ENCODE peak calls at places on chromosomes 3 and 15, in ten cellular contexts. One of them, this sample, is unnamed.

GRCh38 chr15:83092309-83092976 is 15.0 kb upstream of the TM6SF1 start:
- DNase-seq in activated CD8-positive, alpha-beta memory T cell treated with anti-CD3 and anti-CD28 coated beads for 1 hour: no peak
- DNase-seq in renal cortical epithelial cell: no peak
- DNase-seq in stimulated activated CD8-positive, alpha-beta memory T cell treated with anti-CD3 and anti-CD28 coated beads, Interleukin-4, amount 100 ng/mL, for 4 hours: no peak
- DNase-seq in kidney epithelial cell: no peak
- DNase-seq in NCI-H748 treated with DMSO at 0.1 percent for 48 hours: no peak
- DNase-seq in OCI-LY7: peak
- DNase-seq in mesenteric fat pad: no peak
- DNase-seq in endothelial cell: peak
- DNase-seq in heart left ventricle: peak
- DNase-seq in this sample: no peak

GRCh38 chr15:82933576-82933975 is 18.9 kb downstream of the HOMER2 start:
- DNase-seq in activated CD8-positive, alpha-beta memory T cell treated with anti-CD3 and anti-CD28 coated beads for 1 hour: no peak
- DNase-seq in renal cortical epithelial cell: peak
- DNase-seq in stimulated activated CD8-positive, alpha-beta memory T cell treated with anti-CD3 and anti-CD28 coated beads, Interleukin-4, amount 100 ng/mL, for 4 hours: no peak
- DNase-seq in kidney epithelial cell: no peak
- DNase-seq in NCI-H748 treated with DMSO at 0.1 percent for 48 hours: no peak
- DNase-seq in OCI-LY7: no peak
- DNase-seq in mesenteric fat pad: no peak
- DNase-seq in endothelial cell: no peak
- DNase-seq in heart left ventricle: no peak
- DNase-seq in this sample: no peak

GRCh38 chr3:109977903-109978302 is 640.6 kb upstream of the DPPA4 start:
- DNase-seq in activated CD8-positive, alpha-beta memory T cell treated with anti-CD3 and anti-CD28 coated beads for 1 hour: no peak
- DNase-seq in renal cortical epithelial cell: no peak
- DNase-seq in stimulated activated CD8-positive, alpha-beta memory T cell treated with anti-CD3 and anti-CD28 coated beads, Interleukin-4, amount 100 ng/mL, for 4 hours: no peak
- DNase-seq in kidney epithelial cell: no peak
- DNase-seq in NCI-H748 treated with DMSO at 0.1 percent for 48 hours: no peak
- DNase-seq in OCI-LY7: no peak
- DNase-seq in mesenteric fat pad: no peak
- DNase-seq in endothelial cell: no peak
- DNase-seq in heart left ventricle: no peak
- DNase-seq in this sample: no peak

GRCh38 chr3:53794597-53794996 is 51.6 kb downstream of the CHDH start:
- DNase-seq in activated CD8-positive, alpha-beta memory T cell treated with anti-CD3 and anti-CD28 coated beads for 1 hour: no peak
- DNase-seq in renal cortical epithelial cell: no peak
- DNase-seq in stimulated activated CD8-positive, alpha-beta memory T cell treated with anti-CD3 and anti-CD28 coated beads, Interleukin-4, amount 100 ng/mL, for 4 hours: no peak
- DNase-seq in kidney epithelial cell: no peak
- DNase-seq in NCI-H748 treated with DMSO at 0.1 percent for 48 hours: no peak
- DNase-seq in OCI-LY7: no peak
- DNase-seq in mesenteric fat pad: no peak
- DNase-seq in endothelial cell: no peak
- DNase-seq in heart left ventricle: no peak
- DNase-seq in this sample: no peak

GRCh38 chr3:8793242-8793641 is 23.8 kb upstream of the OXTR start:
- DNase-seq in activated CD8-positive, alpha-beta memory T cell treated with anti-CD3 and anti-CD28 coated beads for 1 hour: no peak
- DNase-seq in renal cortical epithelial cell: peak
- DNase-seq in stimulated activated CD8-positive, alpha-beta memory T cell treated with anti-CD3 and anti-CD28 coated beads, Interleukin-4, amount 100 ng/mL, for 4 hours: no peak
- DNase-seq in kidney epithelial cell: peak
- DNase-seq in NCI-H748 treated with DMSO at 0.1 percent for 48 hours: no peak
- DNase-seq in OCI-LY7: no peak
- DNase-seq in mesenteric fat pad: no peak
- DNase-seq in endothelial cell: no peak
- DNase-seq in heart left ventricle: no peak
- DNase-seq in this sample: no peak

GRCh38 chr3:26193558-26193957 is 403.7 kb downstream of the OXSM start:
- DNase-seq in activated CD8-positive, alpha-beta memory T cell treated with anti-CD3 and anti-CD28 coated beads for 1 hour: no peak
- DNase-seq in renal cortical epithelial cell: no peak
- DNase-seq in stimulated activated CD8-positive, alpha-beta memory T cell treated with anti-CD3 and anti-CD28 coated beads, Interleukin-4, amount 100 ng/mL, for 4 hours: no peak
- DNase-seq in kidney epithelial cell: no peak
- DNase-seq in NCI-H748 treated with DMSO at 0.1 percent for 48 hours: no peak
- DNase-seq in OCI-LY7: no peak
- DNase-seq in mesenteric fat pad: no peak
- DNase-seq in endothelial cell: no peak
- DNase-seq in heart left ventricle: no peak
- DNase-seq in this sample: no peak

GRCh38 chr15:91376016-91376415 is 276.0 kb downstream of the SV2B start:
- DNase-seq in activated CD8-positive, alpha-beta memory T cell treated with anti-CD3 and anti-CD28 coated beads for 1 hour: no peak
- DNase-seq in renal cortical epithelial cell: no peak
- DNase-seq in stimulated activated CD8-positive, alpha-beta memory T cell treated with anti-CD3 and anti-CD28 coated beads, Interleukin-4, amount 100 ng/mL, for 4 hours: no peak
- DNase-seq in kidney epithelial cell: no peak
- DNase-seq in NCI-H748 treated with DMSO at 0.1 percent for 48 hours: no peak
- DNase-seq in OCI-LY7: no peak
- DNase-seq in mesenteric fat pad: no peak
- DNase-seq in endothelial cell: no peak
- DNase-seq in heart left ventricle: no peak
- DNase-seq in this sample: no peak

GRCh38 chr3:129195731-129196256 is 12.1 kb upstream of the CNBP start:
- DNase-seq in activated CD8-positive, alpha-beta memory T cell treated with anti-CD3 and anti-CD28 coated beads for 1 hour: no peak
- DNase-seq in renal cortical epithelial cell: peak
- DNase-seq in stimulated activated CD8-positive, alpha-beta memory T cell treated with anti-CD3 and anti-CD28 coated beads, Interleukin-4, amount 100 ng/mL, for 4 hours: no peak
- DNase-seq in kidney epithelial cell: peak
- DNase-seq in NCI-H748 treated with DMSO at 0.1 percent for 48 hours: no peak
- DNase-seq in OCI-LY7: no peak
- DNase-seq in mesenteric fat pad: no peak
- DNase-seq in endothelial cell: no peak
- DNase-seq in heart left ventricle: peak
- DNase-seq in this sample: no peak

GRCh38 chr3:132421832-132422231 is 4.5 kb downstream of the DNAJC13 start:
- DNase-seq in activated CD8-positive, alpha-beta memory T cell treated with anti-CD3 and anti-CD28 coated beads for 1 hour: no peak
- DNase-seq in renal cortical epithelial cell: peak
- DNase-seq in stimulated activated CD8-positive, alpha-beta memory T cell treated with anti-CD3 and anti-CD28 coated beads, Interleukin-4, amount 100 ng/mL, for 4 hours: no peak
- DNase-seq in kidney epithelial cell: no peak
- DNase-seq in NCI-H748 treated with DMSO at 0.1 percent for 48 hours: no peak
- DNase-seq in OCI-LY7: no peak
- DNase-seq in mesenteric fat pad: no peak
- DNase-seq in endothelial cell: no peak
- DNase-seq in heart left ventricle: no peak
- DNase-seq in this sample: no peak

GRCh38 chr3:107370902-107371301 is 6.3 kb upstream of the CCDC54 start:
- DNase-seq in activated CD8-positive, alpha-beta memory T cell treated with anti-CD3 and anti-CD28 coated beads for 1 hour: no peak
- DNase-seq in renal cortical epithelial cell: peak
- DNase-seq in stimulated activated CD8-positive, alpha-beta memory T cell treated with anti-CD3 and anti-CD28 coated beads, Interleukin-4, amount 100 ng/mL, for 4 hours: no peak
- DNase-seq in kidney epithelial cell: no peak
- DNase-seq in NCI-H748 treated with DMSO at 0.1 percent for 48 hours: no peak
- DNase-seq in OCI-LY7: no peak
- DNase-seq in mesenteric fat pad: no peak
- DNase-seq in endothelial cell: no peak
- DNase-seq in heart left ventricle: no peak
- DNase-seq in this sample: no peak

GRCh38 chr3:46660543-46661523 is 32.6 kb downstream of the ALS2CL start:
- DNase-seq in activated CD8-positive, alpha-beta memory T cell treated with anti-CD3 and anti-CD28 coated beads for 1 hour: no peak
- DNase-seq in renal cortical epithelial cell: peak
- DNase-seq in stimulated activated CD8-positive, alpha-beta memory T cell treated with anti-CD3 and anti-CD28 coated beads, Interleukin-4, amount 100 ng/mL, for 4 hours: no peak
- DNase-seq in kidney epithelial cell: no peak
- DNase-seq in NCI-H748 treated with DMSO at 0.1 percent for 48 hours: no peak
- DNase-seq in OCI-LY7: peak
- DNase-seq in mesenteric fat pad: peak
- DNase-seq in endothelial cell: no peak
- DNase-seq in heart left ventricle: peak
- DNase-seq in this sample: no peak

GRCh38 chr15:79332824-79333510 is 22.1 kb downstream of the TMED3 start:
- DNase-seq in activated CD8-positive, alpha-beta memory T cell treated with anti-CD3 and anti-CD28 coated beads for 1 hour: no peak
- DNase-seq in renal cortical epithelial cell: no peak
- DNase-seq in stimulated activated CD8-positive, alpha-beta memory T cell treated with anti-CD3 and anti-CD28 coated beads, Interleukin-4, amount 100 ng/mL, for 4 hours: no peak
- DNase-seq in kidney epithelial cell: no peak
- DNase-seq in NCI-H748 treated with DMSO at 0.1 percent for 48 hours: no peak
- DNase-seq in OCI-LY7: no peak
- DNase-seq in mesenteric fat pad: no peak
- DNase-seq in endothelial cell: no peak
- DNase-seq in heart left ventricle: no peak
- DNase-seq in this sample: no peak

GRCh38 chr3:171552525-171552924 is 92.3 kb upstream of the TNIK start:
- DNase-seq in activated CD8-positive, alpha-beta memory T cell treated with anti-CD3 and anti-CD28 coated beads for 1 hour: no peak
- DNase-seq in renal cortical epithelial cell: no peak
- DNase-seq in stimulated activated CD8-positive, alpha-beta memory T cell treated with anti-CD3 and anti-CD28 coated beads, Interleukin-4, amount 100 ng/mL, for 4 hours: no peak
- DNase-seq in kidney epithelial cell: no peak
- DNase-seq in NCI-H748 treated with DMSO at 0.1 percent for 48 hours: no peak
- DNase-seq in OCI-LY7: no peak
- DNase-seq in mesenteric fat pad: no peak
- DNase-seq in endothelial cell: no peak
- DNase-seq in heart left ventricle: no peak
- DNase-seq in this sample: no peak

GRCh38 chr3:184756151-184756681 is 44.4 kb upstream of the MAGEF1 start:
- DNase-seq in activated CD8-positive, alpha-beta memory T cell treated with anti-CD3 and anti-CD28 coated beads for 1 hour: no peak
- DNase-seq in renal cortical epithelial cell: no peak
- DNase-seq in stimulated activated CD8-positive, alpha-beta memory T cell treated with anti-CD3 and anti-CD28 coated beads, Interleukin-4, amount 100 ng/mL, for 4 hours: no peak
- DNase-seq in kidney epithelial cell: no peak
- DNase-seq in NCI-H748 treated with DMSO at 0.1 percent for 48 hours: no peak
- DNase-seq in OCI-LY7: no peak
- DNase-seq in mesenteric fat pad: no peak
- DNase-seq in endothelial cell: no peak
- DNase-seq in heart left ventricle: no peak
- DNase-seq in this sample: no peak

GRCh38 chr15:62711691-62712454 is 330.7 kb upstream of the TPM1 start:
- DNase-seq in activated CD8-positive, alpha-beta memory T cell treated with anti-CD3 and anti-CD28 coated beads for 1 hour: no peak
- DNase-seq in renal cortical epithelial cell: peak
- DNase-seq in stimulated activated CD8-positive, alpha-beta memory T cell treated with anti-CD3 and anti-CD28 coated beads, Interleukin-4, amount 100 ng/mL, for 4 hours: no peak
- DNase-seq in kidney epithelial cell: no peak
- DNase-seq in NCI-H748 treated with DMSO at 0.1 percent for 48 hours: no peak
- DNase-seq in OCI-LY7: no peak
- DNase-seq in mesenteric fat pad: no peak
- DNase-seq in endothelial cell: no peak
- DNase-seq in heart left ventricle: no peak
- DNase-seq in this sample: no peak